ENCODE peak calls at places on chromosomes 6 and 20, in four cellular contexts. C is transverse colon, A is IMR-90, J is A549. Z is an unnamed sample.

GRCh38 chr6:166935353-166935752 is 21.0 kb downstream of the RNASET2 start:
- DNase-seq in C (no peak), A (no peak), J (no peak), Z (no peak)

GRCh38 chr6:163863565-163863964 is 449.0 kb downstream of the QKI start:
- DNase-seq in C (no peak), A (no peak), J (no peak), Z (peak; percentile 70)

GRCh38 chr6:30312266-30312665 is 14.5 kb upstream of the TRIM39 start:
- DNase-seq in C (no peak), A (no peak), J (no peak), Z (no peak)

GRCh38 chr6:17439243-17439993 is 46.0 kb downstream of the CAP2 start:
- DNase-seq in C (no peak), A (no peak), J (no peak), Z (peak; percentile 83)

GRCh38 chr6:146357578-146358340 is 185.9 kb upstream of the RAB32 start:
- DNase-seq in C (no peak), A (peak; percentile 27), J (peak; percentile 60), Z (no peak)

GRCh38 chr6:73394577-73395354 is at the start of gene DDX43:
- DNase-seq in C (peak; percentile 45), A (no peak), J (no peak), Z (no peak)

GRCh38 chr6:131951576-131952230 is 531 bp upstream of the CCN2 start:
- DNase-seq in C (no peak), A (no peak), J (no peak), Z (no peak)

GRCh38 chr6:149852180-149852579 is 12.0 kb downstream of the LRP11 start:
- DNase-seq in C (no peak), A (peak; percentile 62), J (no peak), Z (no peak)

GRCh38 chr6:34055223-34055933 is 90.5 kb downstream of the GRM4 start:
- DNase-seq in C (peak; percentile 63), A (peak; percentile 51), J (peak; percentile 68), Z (no peak)

GRCh38 chr6:45504947-45505346 is 127.2 kb upstream of the SUPT3H start:
- DNase-seq in C (no peak), A (peak; percentile 98), J (no peak), Z (no peak)

GRCh38 chr20:51641866-51642265 is 99.3 kb upstream of the NFATC2 start:
- DNase-seq in C (no peak), A (no peak), J (no peak), Z (no peak)

GRCh38 chr6:2855061-2855519 is 13.4 kb upstream of the SERPINB1 start:
- DNase-seq in C (no peak), A (no peak), J (no peak), Z (no peak)

GRCh38 chr6:24446670-24447069 is 42.7 kb downstream of the GPLD1 start:
- DNase-seq in C (no peak), A (no peak), J (no peak), Z (no peak)

GRCh38 chr6:113829702-113830058 is 27.5 kb upstream of the MARCKS start:
- DNase-seq in C (peak; percentile 28), A (peak; percentile 51), J (no peak), Z (no peak)

GRCh38 chr6:79227445-79227844 is 7.0 kb downstream of the HMGN3 start:
- DNase-seq in C (no peak), A (no peak), J (no peak), Z (no peak)

GRCh38 chr6:30311669-30312068 is 15.1 kb upstream of the TRIM39 start:
- DNase-seq in C (no peak), A (no peak), J (no peak), Z (no peak)

GRCh38 chr20:34720266-34720665 is 16.1 kb downstream of the TP53INP2 start:
- DNase-seq in C (no peak), A (peak; percentile 26), J (no peak), Z (no peak)

GRCh38 chr6:168037856-168038255 is 40.4 kb downstream of the KIF25 start:
- DNase-seq in C (no peak), A (no peak), J (no peak), Z (no peak)

GRCh38 chr20:8854566-8854965 is 214.3 kb upstream of the PLCB4 start:
- DNase-seq in C (peak; percentile 12), A (peak; percentile 83), J (no peak), Z (no peak)

GRCh38 chr6:148179786-148180185 is 162.9 kb upstream of the SASH1 start:
- DNase-seq in C (no peak), A (peak; percentile 25), J (peak; percentile 44), Z (no peak)

GRCh38 chr20:41697861-41698559 is 79.8 kb upstream of the CHD6 start:
- DNase-seq in C (no peak), A (peak; percentile 37), J (peak; percentile 31), Z (no peak)

GRCh38 chr6:127891731-127892326 is 9.0 kb downstream of the THEMIS start:
- DNase-seq in C (no peak), A (no peak), J (no peak), Z (no peak)

GRCh38 chr6:46993846-46994245 is 48.3 kb downstream of the ADGRF1 start:
- DNase-seq in C (no peak), A (peak; percentile 54), J (peak; percentile 61), Z (no peak)

GRCh38 chr6:29451471-29452193 is 5.2 kb downstream of the OR11A1 start:
- DNase-seq in C (no peak), A (no peak), J (no peak), Z (no peak)

GRCh38 chr6:1607557-1608221 is 2.0 kb upstream of the FOXC1 start:
- DNase-seq in C (no peak), A (no peak), J (no peak), Z (no peak)

GRCh38 chr20:23072892-23073586 is 13.1 kb downstream of the CD93 start:
- DNase-seq in C (no peak), A (no peak), J (no peak), Z (no peak)

GRCh38 chr20:44911264-44911921 is 1.5 kb downstream of the PABPC1L start:
- DNase-seq in C (peak; percentile 52), A (peak; percentile 28), J (peak; percentile 88), Z (no peak)

GRCh38 chr20:58397429-58397828 is 8.4 kb downstream of the VAPB start:
- DNase-seq in C (no peak), A (no peak), J (no peak), Z (no peak)

GRCh38 chr20:53243152-53243551 is 271.0 kb downstream of the TSHZ2 start:
- DNase-seq in C (no peak), A (no peak), J (no peak), Z (no peak)

GRCh38 chr6:35778437-35778836 is 2.0 kb downstream of the CLPSL2 start:
- DNase-seq in C (no peak), A (no peak), J (no peak), Z (no peak)

GRCh38 chr6:42790549-42791181 is 8.8 kb downstream of the BICRAL start:
- DNase-seq in C (no peak), A (no peak), J (no peak), Z (no peak)

GRCh38 chr6:42786525-42786985 is 4.7 kb downstream of the BICRAL start:
- DNase-seq in C (no peak), A (no peak), J (no peak), Z (no peak)

GRCh38 chr6:42787018-42787611 is 5.3 kb downstream of the BICRAL start:
- DNase-seq in C (no peak), A (no peak), J (no peak), Z (no peak)

GRCh38 chr6:42791706-42792320 is 10.0 kb downstream of the BICRAL start:
- DNase-seq in C (no peak), A (peak; percentile 48), J (no peak), Z (no peak)

GRCh38 chr6:42788671-42789070 is 6.8 kb downstream of the BICRAL start:
- DNase-seq in C (no peak), A (no peak), J (no peak), Z (no peak)
- TF ChIP-seq POLR2A in C (no peak), A (no peak), J (no peak), Z (no peak)

DNA sequence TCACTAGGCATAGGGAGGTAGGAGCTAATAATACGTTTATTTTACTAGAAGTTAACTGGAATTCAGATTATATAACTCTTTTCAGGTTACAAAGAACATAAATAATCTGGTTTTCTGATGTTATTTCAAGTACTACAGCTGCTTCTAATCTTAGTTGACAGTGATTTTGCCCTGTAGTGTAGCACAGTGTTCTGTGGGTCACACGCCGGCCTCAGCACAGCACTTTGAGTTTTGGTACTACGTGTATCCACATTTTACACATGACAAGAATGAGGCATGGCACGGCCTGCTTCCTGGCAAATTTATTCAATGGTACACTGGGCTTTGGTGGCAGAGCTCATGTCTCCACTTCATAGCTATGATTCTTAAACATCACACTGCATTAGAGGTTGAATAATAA is 1.1 kb downstream of the HFE start:
- DNase-seq in C (no peak), A (no peak), J (no peak), Z (no peak)
- H3K4me3 ChIP-seq in C (no peak overlapping the region), A (peak overlapping the region; percentile 71), J (peak overlapping the region; percentile 67), Z (peak overlapping the region; percentile 74)

DNA sequence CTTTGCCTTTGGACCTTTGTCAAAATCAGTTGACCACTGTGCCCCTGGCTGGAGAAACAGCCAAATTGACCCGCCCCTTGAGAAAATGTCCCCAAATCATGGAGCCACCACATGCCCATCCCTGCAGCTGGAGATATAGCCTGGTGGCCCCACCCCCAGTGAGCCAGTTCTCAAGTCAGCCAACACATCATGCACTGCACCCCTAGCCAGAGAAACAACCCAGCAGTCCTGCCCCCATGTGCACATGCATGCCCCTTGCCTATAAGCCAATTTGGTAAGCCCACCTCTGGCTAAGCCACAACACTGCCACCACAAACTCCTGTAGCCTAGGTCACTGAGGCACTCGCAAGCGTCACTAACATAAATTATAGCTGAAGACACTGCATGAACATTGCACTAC is 174.2 kb upstream of the ECI2 start:
- DNase-seq in C (no peak), A (no peak), J (no peak), Z (peak; percentile 86)
- H3K27ac ChIP-seq in C (no peak overlapping the region), A (no peak overlapping the region), J (no peak overlapping the region), Z (no peak overlapping the region)

DNA sequence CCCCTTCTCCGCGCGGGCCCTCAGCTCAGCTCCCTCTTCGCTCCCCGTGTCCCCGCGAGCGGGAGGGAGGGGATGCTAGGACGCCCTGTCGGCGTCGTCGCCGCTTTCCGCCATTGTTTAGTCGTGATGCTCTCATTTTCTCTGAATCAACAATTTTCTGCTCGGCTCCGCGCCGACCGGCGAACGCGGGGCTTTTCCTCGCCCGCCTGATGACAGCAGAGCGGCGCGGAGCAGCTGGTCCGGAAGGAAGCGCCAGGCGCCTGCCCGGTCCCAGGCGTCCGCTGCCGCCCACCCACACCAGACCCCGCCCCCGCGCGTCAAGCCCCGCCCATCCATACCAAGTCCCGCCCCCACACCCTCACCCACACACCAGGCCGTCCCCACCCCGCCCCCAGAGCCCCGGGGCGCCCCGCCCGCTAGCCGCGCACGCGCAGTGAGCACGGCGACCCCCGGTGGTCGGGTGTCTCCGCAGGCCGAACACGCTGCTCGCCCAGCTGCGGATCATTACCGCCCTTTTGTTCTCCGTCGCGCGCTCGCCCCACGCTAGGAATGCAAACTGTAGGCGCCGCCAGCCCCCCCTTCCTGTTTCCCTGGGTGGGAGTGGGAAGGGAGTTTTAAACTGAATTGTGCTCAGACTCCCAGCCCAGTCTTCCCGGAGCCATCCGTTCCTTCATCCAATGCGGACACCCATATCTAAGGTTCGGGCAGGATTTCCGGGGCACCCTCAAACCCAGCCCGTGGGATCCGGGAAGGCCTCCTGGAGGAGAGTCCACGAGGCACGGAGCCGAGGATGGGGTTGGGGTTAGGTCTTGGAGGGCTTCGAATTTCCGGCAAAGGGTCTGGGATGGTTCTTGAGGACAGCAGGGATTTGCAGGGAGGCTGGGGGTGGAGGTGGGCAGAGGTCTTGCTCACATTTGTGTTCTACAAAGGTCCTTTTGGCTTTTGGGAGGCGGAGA is 49.8 kb upstream of the SLC32A1 start:
- DNase-seq in C (peak; percentile 11), A (peak; percentile 47), J (no peak), Z (no peak)
- TF ChIP-seq POLR2A in C (no peak), A (no peak), J (no peak), Z (no peak)

GRCh38 chr6:22147469-22147815 is 149.4 kb downstream of the PRL start:
- DNase-seq in C (no peak), A (peak; percentile 90), J (no peak), Z (no peak)
- H3K4me3 ChIP-seq in C (no peak overlapping the region), A (no peak overlapping the region), J (no peak overlapping the region), Z (no peak overlapping the region)

GRCh38 chr6:37061157-37061804 is 55.8 kb downstream of the FGD2 start:
- DNase-seq in C (no peak), A (no peak), J (no peak), Z (no peak)
- H3K27ac ChIP-seq in C (no peak overlapping the region), A (no peak overlapping the region), J (peak overlapping the region; percentile 100), Z (no peak overlapping the region)